ENCODE peak calls at places on chromosomes 13 and 19, in seven cellular contexts. O, T, C, S, U, H and E are unnamed samples.
A peak's percentile ranks its signal among the peaks of the same experiment; 100 is the strongest.

GRCh38 chr19:53904909-53905308 is 4.2 kb upstream of the CACNG7 start:
- DNase-seq in O (no peak), T (no peak), C (no peak), S (no peak), U (no peak), H (no peak), E (no peak)

GRCh38 chr13:113839536-113840204 is 24.2 kb downstream of the GAS6 start:
- DNase-seq in O (no peak), T (no peak), C (no peak), S (no peak), U (no peak), H (no peak), E (no peak)

GRCh38 chr19:39142655-39143054 is 17.1 kb downstream of the PAK4 start:
- DNase-seq in O (no peak), T (no peak), C (no peak), S (no peak), U (no peak), H (no peak), E (no peak)

GRCh38 chr13:109271555-109271954 is 514.8 kb downstream of the IRS2 start:
- DNase-seq in O (no peak), T (no peak), C (no peak), S (no peak), U (no peak), H (no peak), E (peak; percentile 6)

GRCh38 chr13:23289917-23290357 is 109.2 kb downstream of the SGCG start:
- DNase-seq in O (no peak), T (no peak), C (no peak), S (no peak), U (peak; percentile 47), H (no peak), E (no peak)

GRCh38 chr19:42090687-42091086 is 14.7 kb downstream of the ZNF574 start:
- DNase-seq in O (no peak), T (no peak), C (no peak), S (no peak), U (no peak), H (no peak), E (peak; percentile 89)

GRCh38 chr19:38830039-38830733 is 1.4 kb downstream of the ECH1 start:
- DNase-seq in O (no peak), T (no peak), C (no peak), S (no peak), U (peak; percentile 65), H (no peak), E (no peak)

GRCh38 chr19:56668676-56669075 is 2.9 kb downstream of the ZNF835 start:
- DNase-seq in O (no peak), T (no peak), C (no peak), S (no peak), U (no peak), H (no peak), E (no peak)

GRCh38 chr13:37788346-37788745 is 81.2 kb downstream of the TRPC4 start:
- DNase-seq in O (no peak), T (no peak), C (no peak), S (no peak), U (no peak), H (no peak), E (no peak)

GRCh38 chr13:95641961-95642621 is 2.4 kb downstream of the DZIP1 start:
- DNase-seq in O (peak; percentile 11), T (peak; percentile 9), C (no peak), S (no peak), U (peak; percentile 43), H (no peak), E (no peak)

GRCh38 chr13:49459580-49459979 is 15.5 kb downstream of the SETDB2 start:
- DNase-seq in O (no peak), T (no peak), C (no peak), S (no peak), U (no peak), H (no peak), E (no peak)

GRCh38 chr19:41478875-41479756 is 36.2 kb downstream of the ERICH4 start:
- DNase-seq in O (no peak), T (no peak), C (no peak), S (no peak), U (no peak), H (no peak), E (no peak)

GRCh38 chr19:31312629-31313244 is 36.5 kb downstream of the TSHZ3 start:
- DNase-seq in O (no peak), T (no peak), C (no peak), S (no peak), U (no peak), H (no peak), E (no peak)